ENCODE peak calls at places on chromosomes 4 and X, in nine cellular contexts. A is HCT116, Y is epithelial cell of esophagus, E is SK-N-SH, F is brain microvascular endothelial cell, V is IMR-90, W is MM.1S, K is fibroblast of the aortic adventitia, Z is lung. H is an unnamed sample.
A peak's percentile ranks its signal among the peaks of the same experiment; 100 is the strongest.

GRCh38 chrX:49129427-49129826 is 5.9 kb upstream of the GPKOW start:
- DNase-seq in Z (no peak), A (no peak), W (no peak), K (no peak), V (no peak), E (no peak), F (no peak), Y (peak; percentile 1), H (no peak)

GRCh38 chr4:75429208-75429607 is 85.0 kb downstream of the RCHY1 start:
- DNase-seq in K (no peak), W (peak; percentile 78), Z (no peak), A (no peak), Y (no peak), V (no peak), F (no peak), E (no peak), H (no peak)

GRCh38 chr4:123821861-123822260 is 425.3 kb downstream of the SPRY1 start:
- DNase-seq in V (peak; percentile 48), E (no peak), Z (no peak), W (no peak), K (peak; percentile 17), A (no peak), Y (no peak), F (no peak), H (peak; percentile 85)

GRCh38 chr4:10002278-10002677 is 19.0 kb downstream of the SLC2A9 start:
- DNase-seq in A (no peak), Y (no peak), F (no peak), Z (no peak), W (no peak), K (no peak), E (no peak), V (no peak), H (no peak)

GRCh38 chrX:122238801-122239200 is 945.3 kb upstream of the GRIA3 start:
- DNase-seq in E (no peak), Z (no peak), Y (peak; percentile 77), A (no peak), W (no peak), K (peak; percentile 12), V (no peak), F (peak; percentile 0), H (peak; percentile 18)

GRCh38 chr4:7861440-7861881 is 78.2 kb downstream of the AFAP1 start:
- DNase-seq in K (peak; percentile 99), Z (no peak), Y (peak; percentile 77), E (no peak), W (no peak), A (no peak), V (peak; percentile 97), F (peak; percentile 87), H (peak; percentile 90)

GRCh38 chr4:76897522-76898384 is at the start of gene SOWAHB:
- DNase-seq in V (no peak), W (peak; percentile 90), A (peak; percentile 69), Y (peak; percentile 88), K (no peak), F (no peak), Z (peak; percentile 86), E (peak; percentile 58), H (no peak)

GRCh38 chr4:71366776-71367175 is 28.0 kb downstream of the SLC4A4 start:
- DNase-seq in F (no peak), K (no peak), A (no peak), Y (no peak), W (no peak), V (no peak), E (no peak), Z (no peak), H (no peak)

GRCh38 chr4:40564004-40564403 is 65.7 kb downstream of the RBM47 start:
- DNase-seq in Z (no peak), K (no peak), E (no peak), A (peak; percentile 29), W (no peak), V (no peak), Y (peak; percentile 44), F (no peak), H (no peak)

GRCh38 chr4:57442834-57443291 is 332.7 kb upstream of the IGFBP7 start:
- DNase-seq in E (peak; percentile 54), W (peak; percentile 48), F (peak; percentile 41), A (no peak), Z (no peak), K (peak; percentile 36), V (peak; percentile 13), Y (peak; percentile 64), H (peak; percentile 56)

GRCh38 chr4:24650849-24651248 is 66.5 kb upstream of the DHX15 start:
- DNase-seq in V (no peak), A (no peak), W (no peak), Y (no peak), K (no peak), Z (no peak), F (no peak), E (no peak), H (no peak)

GRCh38 chrX:38754102-38754790 is 47.0 kb upstream of the MID1IP1 start:
- DNase-seq in A (peak; percentile 32), K (peak; percentile 75), F (peak; percentile 41), Z (no peak), Y (peak; percentile 58), V (peak; percentile 58), E (peak; percentile 47), W (peak; percentile 48), H (peak; percentile 73)

GRCh38 chrX:97747346-97747745 is 863.6 kb downstream of the RPA4 start:
- DNase-seq in Y (no peak), Z (no peak), A (no peak), E (no peak), W (no peak), F (no peak), V (no peak), K (no peak), H (no peak)

GRCh38 chrX:68718443-68718820 is 71.0 kb downstream of the STARD8 start:
- DNase-seq in Y (no peak), A (no peak), E (no peak), K (no peak), V (no peak), W (no peak), F (no peak), Z (no peak), H (no peak)

GRCh38 chrX:82087699-82088098 is 885.8 kb downstream of the SH3BGRL start:
- DNase-seq in W (peak; percentile 75), F (no peak), Z (no peak), V (no peak), A (no peak), E (no peak), K (no peak), Y (no peak), H (no peak)

GRCh38 chr4:48103483-48104139 is 30.4 kb downstream of the TXK start:
- DNase-seq in Y (peak; percentile 40), F (no peak), A (no peak), W (peak; percentile 26), V (no peak), E (no peak), Z (no peak), K (no peak), H (no peak)

GRCh38 chr4:48100248-48100647 is 33.8 kb downstream of the TXK start:
- DNase-seq in A (no peak), E (peak; percentile 23), F (no peak), Y (no peak), Z (no peak), V (no peak), W (no peak), K (no peak), H (no peak)

GRCh38 chr4:48105230-48105629 is 28.8 kb downstream of the TXK start:
- DNase-seq in W (no peak), E (no peak), V (no peak), K (no peak), A (no peak), F (no peak), Z (no peak), Y (no peak), H (no peak)

GRCh38 chr4:48102303-48102702 is 31.7 kb downstream of the TXK start:
- DNase-seq in K (no peak), E (no peak), W (no peak), V (no peak), A (no peak), F (no peak), Y (no peak), Z (no peak), H (peak; percentile 14)
- TF ChIP-seq CTCF in K (peak; percentile 10), E (peak; percentile 34), W (peak; percentile 24), V (no peak), A (peak; percentile 6), F (peak; percentile 11), Y (peak; percentile 41), Z (no peak), H (peak; percentile 40)

DNA sequence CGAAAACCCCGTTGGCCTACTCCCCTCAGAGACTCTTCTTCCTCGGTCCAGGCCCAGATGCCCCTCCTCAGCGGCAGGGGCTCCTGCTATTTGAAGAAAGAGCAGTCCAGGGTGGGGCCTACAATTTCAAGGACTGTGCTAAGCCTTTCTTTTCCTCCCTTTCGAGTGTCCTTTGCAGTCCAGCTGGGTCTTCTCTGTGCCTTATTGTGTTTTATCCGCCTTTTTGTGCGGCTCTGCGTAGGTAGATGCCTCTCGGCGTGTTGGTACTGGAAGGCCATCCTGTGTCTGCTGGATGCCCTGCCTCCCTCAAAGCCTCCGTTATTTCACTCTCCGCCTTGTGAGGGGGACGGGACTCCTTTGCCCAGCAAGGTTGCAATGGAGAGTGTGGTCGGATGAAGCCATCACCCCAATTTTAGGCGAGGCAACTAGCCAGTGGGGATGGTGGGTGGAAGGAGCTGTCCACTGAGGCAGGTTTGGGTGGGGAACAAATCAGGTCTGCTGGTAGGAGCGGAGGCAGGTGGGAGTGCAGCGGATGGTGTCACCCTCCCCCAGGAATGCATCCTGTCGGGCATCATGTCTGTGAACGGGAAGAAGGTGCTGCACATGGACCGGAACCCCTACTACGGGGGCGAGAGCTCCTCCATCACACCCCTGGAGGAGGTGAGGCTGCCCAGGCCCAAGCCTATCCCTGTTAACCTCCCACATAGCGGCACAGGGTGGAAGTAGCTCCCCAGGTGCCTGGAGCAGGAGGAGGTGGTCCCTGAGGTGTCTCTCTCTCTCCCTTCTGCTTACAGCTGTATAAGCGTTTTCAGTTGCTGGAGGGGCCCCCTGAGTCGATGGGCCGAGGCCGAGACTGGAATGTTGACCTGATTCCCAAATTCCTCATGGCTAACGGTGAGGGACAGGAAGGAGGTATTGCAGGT is 1.3 kb downstream of the GDI1 start:
- DNase-seq in Z (no peak), A (no peak), Y (no peak), E (no peak), F (no peak), K (no peak), W (no peak), V (no peak), H (no peak)
- H3K4me3 ChIP-seq in Z (peak overlapping the region; percentile 60), A (peak overlapping the region; percentile 67), Y (peak overlapping the region; percentile 57), E (peak overlapping the region; percentile 69), F (peak overlapping the region; percentile 71), K (peak overlapping the region; percentile 77), W (peak overlapping the region; percentile 73), V (peak overlapping the region; percentile 98), H (peak overlapping the region; percentile 72)

DNA sequence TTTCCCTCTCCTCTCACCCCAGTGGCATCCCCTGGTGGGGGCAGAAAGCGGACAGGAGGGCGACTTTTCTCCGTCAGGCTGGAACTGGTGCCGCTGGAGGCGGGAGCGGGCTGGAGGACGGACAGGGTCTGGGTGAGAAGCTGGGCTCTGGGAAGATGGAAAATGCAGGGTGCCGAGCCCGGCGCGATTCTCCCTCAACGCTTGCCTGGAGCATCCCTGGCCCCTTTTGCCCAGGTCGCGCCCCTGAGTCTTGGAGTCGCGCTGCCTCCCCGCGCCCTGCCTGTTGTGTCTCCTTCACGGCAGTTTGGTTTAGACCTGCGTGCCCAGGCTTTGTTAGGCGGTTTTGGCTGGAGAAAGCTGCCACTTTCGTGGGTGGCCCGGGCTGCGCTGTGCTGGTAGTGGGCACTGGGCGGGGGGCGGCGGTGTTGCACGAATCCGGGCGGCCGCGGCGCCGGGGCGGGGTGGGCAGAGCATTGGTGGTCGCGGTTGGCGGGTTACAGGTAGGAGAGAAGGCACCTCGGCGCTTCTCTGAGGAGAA is 2.0 kb downstream of the ADGRL3 start:
- DNase-seq in V (no peak), Z (no peak), W (no peak), E (peak; percentile 60), F (no peak), A (no peak), K (no peak), Y (no peak), H (peak; percentile 38)
- TF ChIP-seq CTCF in V (no peak), Z (no peak), W (no peak), E (no peak), F (peak; percentile 40), A (no peak), K (no peak), Y (no peak), H (peak; percentile 30)

GRCh38 chr4:109816894-109817293 is 1.3 kb downstream of the GAR1 start:
- DNase-seq in A (no peak), Y (no peak), Z (no peak), E (no peak), W (no peak), V (no peak), F (no peak), K (no peak), H (no peak)
- H3K4me3 ChIP-seq in A (peak overlapping the region; percentile 81), Y (peak overlapping the region; percentile 97), Z (no peak overlapping the region), E (peak overlapping the region; percentile 91), W (no peak overlapping the region), V (peak overlapping the region; percentile 61), F (peak overlapping the region; percentile 96), K (peak overlapping the region; percentile 99), H (peak overlapping the region; percentile 79)

H was measured in choroid plexus epithelial cell.